ENCODE peak calls at places on chromosomes 3 and 15, in ten cellular contexts. P is NCI-H2171 treated with DMSO at 0.1 percent for 48 hours, I is KG1, Z is epithelial cell of esophagus, U is NCI-H748 treated with DMSO at 0.1 percent for 48 hours, S is cardiac muscle cell, Q is GDM1, T is NCI-H2107, W is bronchial epithelial cell, D is WTC11. F is an unnamed sample.

GRCh38 chr15:67736810-67737209 is 88.5 kb upstream of the SKOR1 start:
- DNase-seq in P (no peak), I (no peak), Z (peak; percentile 34), U (no peak), S (no peak), Q (no peak), T (no peak), W (peak; percentile 39), D (no peak), F (no peak)

GRCh38 chr15:33209575-33210519 is 15.3 kb upstream of the FMN1 start:
- DNase-seq in P (no peak), I (no peak), Z (no peak), U (no peak), S (no peak), Q (peak; percentile 14), T (no peak), W (no peak), D (no peak), F (no peak)

GRCh38 chr3:129934234-129935123 is 40.0 kb upstream of the TRH start:
- DNase-seq in P (peak; percentile 37), I (peak; percentile 16), Z (peak; percentile 24), U (peak; percentile 28), S (peak; percentile 51), Q (no peak), T (no peak), W (peak; percentile 23), D (peak; percentile 38), F (no peak)

GRCh38 chr3:104273046-104273649 is 1093.6 kb upstream of the ALCAM start:
- DNase-seq in P (peak; percentile 44), I (no peak), Z (peak; percentile 52), U (peak; percentile 52), S (peak; percentile 62), Q (no peak), T (no peak), W (peak; percentile 44), D (no peak), F (peak; percentile 17)

GRCh38 chr3:57518276-57518914 is 25.7 kb downstream of the DNAH12 start:
- DNase-seq in P (no peak), I (no peak), Z (no peak), U (no peak), S (no peak), Q (no peak), T (no peak), W (peak; percentile 11), D (no peak), F (no peak)

GRCh38 chr3:49273825-49274532 is 3.1 kb downstream of the C3orf62 start:
- DNase-seq in P (no peak), I (no peak), Z (no peak), U (no peak), S (no peak), Q (no peak), T (no peak), W (no peak), D (no peak), F (no peak)

GRCh38 chr15:63950911-63951481 is 95.3 kb downstream of the DAPK2 start:
- DNase-seq in P (no peak), I (no peak), Z (peak; percentile 48), U (no peak), S (no peak), Q (no peak), T (no peak), W (peak; percentile 77), D (no peak), F (peak; percentile 82)

GRCh38 chr15:61702224-61703120 is 357.8 kb downstream of the VPS13C start:
- DNase-seq in P (peak; percentile 19), I (no peak), Z (peak; percentile 23), U (no peak), S (no peak), Q (no peak), T (no peak), W (peak; percentile 14), D (peak; percentile 41), F (no peak)

GRCh38 chr15:75840659-75841058 is 2.6 kb upstream of the UBE2Q2 start:
- DNase-seq in P (peak; percentile 24), I (no peak), Z (peak; percentile 23), U (no peak), S (peak; percentile 8), Q (no peak), T (no peak), W (no peak), D (no peak), F (no peak)

GRCh38 chr15:79172032-79172481 is 81.5 kb upstream of the RASGRF1 start:
- DNase-seq in P (peak; percentile 76), I (no peak), Z (no peak), U (no peak), S (no peak), Q (no peak), T (no peak), W (no peak), D (peak; percentile 33), F (no peak)

GRCh38 chr15:69593981-69594966 is 141.7 kb downstream of the RPLP1 start:
- DNase-seq in P (peak; percentile 73), I (no peak), Z (peak; percentile 80), U (peak; percentile 98), S (peak; percentile 13), Q (no peak), T (peak; percentile 71), W (peak; percentile 90), D (no peak), F (peak; percentile 50)

GRCh38 chr15:62067448-62068044 is 769 bp downstream of the C2CD4A start:
- DNase-seq in P (peak; percentile 73), I (no peak), Z (peak; percentile 30), U (no peak), S (peak; percentile 17), Q (no peak), T (no peak), W (no peak), D (peak; percentile 51), F (peak; percentile 19)

GRCh38 chr3:139355502-139355901 is 11.7 kb downstream of the MRPS22 start:
- DNase-seq in P (no peak), I (no peak), Z (no peak), U (no peak), S (no peak), Q (no peak), T (no peak), W (no peak), D (no peak), F (no peak)

F was measured in mammary epithelial cell.